ENCODE peak calls at places on chromosome 7, in eight cellular contexts. X is astrocyte of the cerebellum, H is A549, S is bronchial epithelial cell, M is fibroblast of lung, A is lung, Y is heart left ventricle, U is fibroblast of the aortic adventitia. N is an unnamed sample.

GRCh38 chr7:124887247-124887646 is 42.4 kb downstream of the POT1 start:
- DNase-seq in X (no peak), H (no peak), S (no peak), M (no peak), A (no peak), Y (no peak), U (no peak), N (no peak)

GRCh38 chr7:82481499-82482097 is 38.0 kb upstream of the CACNA2D1 start:
- DNase-seq in X (peak; percentile 9), H (peak; percentile 29), S (peak; percentile 35), M (peak; percentile 17), A (no peak), Y (no peak), U (peak; percentile 62), N (no peak)

GRCh38 chr7:22723642-22724041 is 3.4 kb upstream of the IL6 start:
- DNase-seq in X (no peak), H (no peak), S (no peak), M (no peak), A (peak; percentile 52), Y (no peak), U (peak; percentile 55), N (no peak)

GRCh38 chr7:39184387-39184786 is 206.7 kb downstream of the POU6F2 start:
- DNase-seq in X (no peak), H (no peak), S (no peak), M (no peak), A (no peak), Y (no peak), U (no peak), N (peak; percentile 79)

GRCh38 chr7:109213081-109213480 is 643.4 kb downstream of the DNAJB9 start:
- DNase-seq in X (no peak), H (no peak), S (no peak), M (no peak), A (no peak), Y (no peak), U (no peak), N (no peak)

GRCh38 chr7:102444961-102445673 is 11.7 kb downstream of the ORAI2 start:
- DNase-seq in X (no peak), H (no peak), S (no peak), M (no peak), A (no peak), Y (no peak), U (no peak), N (no peak)

GRCh38 chr7:131284702-131285419 is 42.8 kb upstream of the MKLN1 start:
- DNase-seq in X (peak; percentile 34), H (no peak), S (peak; percentile 36), M (peak; percentile 50), A (no peak), Y (no peak), U (peak; percentile 82), N (no peak)

GRCh38 chr7:9657257-9657656 is 1223.8 kb downstream of the NXPH1 start:
- DNase-seq in X (no peak), H (no peak), S (no peak), M (peak; percentile 13), A (no peak), Y (no peak), U (no peak), N (no peak)

GRCh38 chr7:74482629-74483401 is 29.1 kb downstream of the GTF2IRD1 start:
- DNase-seq in X (peak; percentile 96), H (peak; percentile 83), S (peak; percentile 83), M (peak; percentile 99), A (no peak), Y (no peak), U (peak; percentile 92), N (peak; percentile 97)

GRCh38 chr7:31120800-31121513 is 68.8 kb downstream of the ADCYAP1R1 start:
- DNase-seq in X (no peak), H (no peak), S (no peak), M (no peak), A (peak; percentile 22), Y (no peak), U (no peak), N (no peak)

GRCh38 chr7:134636008-134636449 is 10.6 kb upstream of the BPGM start:
- DNase-seq in X (no peak), H (no peak), S (no peak), M (no peak), A (no peak), Y (no peak), U (peak; percentile 25), N (peak; percentile 66)

GRCh38 chr7:122438001-122438400 is 133.5 kb upstream of the FEZF1 start:
- DNase-seq in X (no peak), H (no peak), S (no peak), M (no peak), A (no peak), Y (no peak), U (no peak), N (no peak)

GRCh38 chr7:49893131-49893530 is 119.7 kb downstream of the VWC2 start:
- DNase-seq in X (no peak), H (no peak), S (no peak), M (no peak), A (no peak), Y (no peak), U (no peak), N (no peak)

DNA sequence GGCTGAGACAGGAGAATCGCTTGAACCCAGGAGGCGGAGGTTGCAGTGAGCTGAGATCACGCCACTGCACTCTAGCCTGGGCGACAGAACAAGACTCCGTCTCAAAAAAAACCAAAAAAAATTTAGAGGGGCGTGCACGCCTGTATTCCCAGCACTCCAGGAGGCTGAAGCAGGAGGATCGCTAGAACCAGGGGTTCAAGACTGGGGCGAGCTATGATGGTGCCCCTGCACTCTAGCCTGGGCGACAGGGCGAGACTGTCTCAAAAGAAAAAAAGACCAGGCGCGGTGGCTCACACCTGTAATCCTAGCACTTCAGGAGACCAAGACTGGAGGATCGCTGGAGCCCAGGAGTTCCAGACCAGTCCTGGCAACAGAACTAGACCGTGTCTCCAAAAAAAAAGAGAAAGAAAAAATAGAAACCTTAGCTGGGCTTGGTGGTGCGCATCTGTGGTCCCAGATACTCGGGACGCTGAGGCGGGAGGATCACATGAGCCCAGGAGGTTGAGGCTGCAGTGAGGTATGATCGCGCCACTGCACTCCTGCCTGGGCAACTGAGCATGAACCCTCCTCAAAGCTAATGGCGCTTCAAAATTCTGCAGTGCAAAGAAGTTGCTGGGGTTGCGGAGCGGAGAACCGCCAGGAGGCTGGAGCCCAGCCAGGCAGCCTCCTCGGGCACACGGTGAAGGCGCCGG is 382 bp upstream of the MBLAC1 start:
- DNase-seq in X (no peak), H (no peak), S (no peak), M (no peak), A (no peak), Y (no peak), U (no peak), N (peak; percentile 34)
- TF ChIP-seq CTCF in X (no peak), H (no peak), S (no peak), M (no peak), A (no peak), Y (no peak), U (no peak), N (peak; percentile 13)

GRCh38 chr7:54189330-54189729 is 352.8 kb upstream of the VSTM2A start:
- DNase-seq in X (no peak), H (no peak), S (no peak), M (no peak), A (no peak), Y (no peak), U (no peak), N (no peak)
- H3K4me3 ChIP-seq in X (no peak overlapping the region), H (no peak overlapping the region), S (no peak overlapping the region), M (no peak overlapping the region), A (no peak overlapping the region), Y (no peak overlapping the region), U (no peak overlapping the region), N (no peak overlapping the region)

GRCh38 chr7:93374345-93374940 is 142.3 kb downstream of the VPS50 start:
- DNase-seq in X (peak; percentile 31), H (peak; percentile 16), S (peak; percentile 57), M (peak; percentile 44), A (no peak), Y (no peak), U (peak; percentile 58), N (peak; percentile 7)
- TF ChIP-seq CTCF in X (peak; percentile 95), H (peak; percentile 50), S (peak; percentile 77), M (peak; percentile 90), A (peak; percentile 31), Y (peak; percentile 41), U (peak; percentile 97), N (peak; percentile 94)

DNA sequence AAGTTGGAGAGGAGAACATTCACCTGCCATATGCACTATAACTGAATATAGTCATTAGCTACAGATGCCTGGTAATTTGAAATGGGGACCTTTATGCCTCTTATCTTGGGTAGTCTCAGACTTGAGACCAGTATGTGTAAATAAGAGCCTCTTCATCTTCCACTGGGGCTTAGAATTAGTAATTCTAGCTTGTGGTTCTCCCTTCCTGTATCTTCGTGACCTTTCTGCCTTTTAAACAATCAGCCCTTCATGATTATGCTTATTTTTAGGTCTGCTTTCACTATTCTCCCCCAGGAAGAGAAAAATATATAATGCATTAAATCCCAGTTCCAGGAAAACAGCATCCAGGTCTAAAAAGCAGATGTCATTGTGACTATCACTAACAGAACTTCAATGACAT is 79.7 kb upstream of the COL1A2 start:
- DNase-seq in X (no peak), H (no peak), S (no peak), M (peak; percentile 68), A (no peak), Y (no peak), U (no peak), N (no peak)
- H3K4me3 ChIP-seq in X (no peak overlapping the region), H (no peak overlapping the region), S (no peak overlapping the region), M (no peak overlapping the region), A (no peak overlapping the region), Y (no peak overlapping the region), U (no peak overlapping the region), N (no peak overlapping the region)

GRCh38 chr7:4650471-4651047 is 31.5 kb upstream of the FOXK1 start:
- DNase-seq in X (no peak), H (no peak), S (no peak), M (peak; percentile 60), A (no peak), Y (peak; percentile 42), U (peak; percentile 72), N (peak; percentile 61)
- TF ChIP-seq CTCF in X (peak; percentile 1), H (no peak), S (no peak), M (no peak), A (no peak), Y (no peak), U (no peak), N (peak; percentile 10)

GRCh38 chr7:156344595-156344994 is 296.0 kb upstream of the RNF32 start:
- DNase-seq in X (no peak), H (no peak), S (no peak), M (no peak), A (no peak), Y (no peak), U (no peak), N (no peak)
- H3K4me3 ChIP-seq in X (no peak overlapping the region), H (no peak overlapping the region), S (no peak overlapping the region), M (no peak overlapping the region), A (no peak overlapping the region), Y (no peak overlapping the region), U (no peak overlapping the region), N (no peak overlapping the region)

GRCh38 chr7:117993377-117994003 is 120.2 kb upstream of the CTTNBP2 start:
- DNase-seq in X (peak; percentile 5), H (peak; percentile 43), S (peak; percentile 62), M (peak; percentile 20), A (no peak), Y (no peak), U (peak; percentile 14), N (no peak)
- TF ChIP-seq CTCF in X (peak; percentile 73), H (peak; percentile 25), S (peak; percentile 64), M (peak; percentile 56), A (no peak), Y (no peak), U (peak; percentile 54), N (peak; percentile 71)

DNA sequence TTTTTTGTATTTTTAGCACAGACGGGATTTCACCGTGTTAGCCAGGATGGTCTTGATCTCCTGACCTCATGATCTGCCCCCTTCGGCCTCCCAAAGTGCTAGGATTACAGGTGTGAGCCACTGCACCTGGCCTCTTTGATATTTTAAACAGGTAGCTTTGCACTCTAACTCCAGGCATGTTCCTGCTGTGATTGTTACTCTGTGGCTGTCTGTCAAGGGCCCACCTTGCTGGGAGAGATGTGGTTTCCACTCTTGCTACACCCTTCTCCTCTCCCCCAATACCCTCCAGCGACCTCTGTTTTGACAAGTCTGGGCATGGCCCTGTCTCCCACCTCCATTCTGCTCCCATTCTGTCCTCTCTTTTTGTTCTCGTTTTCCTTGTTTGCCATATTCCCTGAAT is 17.1 kb downstream of the SMKR1 start:
- DNase-seq in X (no peak), H (no peak), S (no peak), M (no peak), A (no peak), Y (no peak), U (no peak), N (no peak)
- H3K4me3 ChIP-seq in X (no peak overlapping the region), H (no peak overlapping the region), S (no peak overlapping the region), M (no peak overlapping the region), A (no peak overlapping the region), Y (no peak overlapping the region), U (no peak overlapping the region), N (no peak overlapping the region)